ENCODE peak calls at places on chromosomes 4 and X, in ten cellular contexts. H is osteocyte; I is mucosa of gallbladder; V is fibroblast of lung; X is stimulated activated CD8-positive, alpha-beta memory T cell treated with anti-CD3 and anti-CD28 coated beads, Interleukin-7, amount 100 ng/mL, for 1 hour; S is RPMI7951; G is amniotic stem cell; C is HCEC 1CT; Y is DMS53; A is H1. K is an unnamed sample.

GRCh38 chrX:21524008-21524407 is 134.1 kb downstream of the KLHL34 start:
- DNase-seq in H (no peak), I (no peak), V (no peak), X (no peak), S (no peak), G (no peak), C (peak; percentile 45), Y (no peak), A (no peak), K (no peak)

GRCh38 chr4:123939621-123940020 is 543.0 kb downstream of the SPRY1 start:
- DNase-seq in H (no peak), I (no peak), V (peak; percentile 91), X (no peak), S (peak; percentile 82), G (peak; percentile 6), C (peak; percentile 74), Y (peak; percentile 55), A (no peak), K (no peak)

GRCh38 chr4:145820407-145820806 is 118.2 kb downstream of the ZNF827 start:
- DNase-seq in H (no peak), I (no peak), V (peak; percentile 27), X (no peak), S (no peak), G (no peak), C (no peak), Y (no peak), A (no peak), K (no peak)

GRCh38 chrX:44675364-44676024 is 132.8 kb upstream of the FUNDC1 start:
- DNase-seq in H (no peak), I (peak; percentile 23), V (peak; percentile 96), X (no peak), S (peak; percentile 85), G (peak; percentile 53), C (peak; percentile 54), Y (peak; percentile 82), A (no peak), K (peak; percentile 53)

GRCh38 chrX:125340508-125340907 is 20.8 kb downstream of the TEX13C start:
- DNase-seq in H (no peak), I (no peak), V (no peak), X (no peak), S (no peak), G (no peak), C (no peak), Y (no peak), A (no peak), K (no peak)

GRCh38 chrX:13452283-13452682 is 117.1 kb upstream of the EGFL6 start:
- DNase-seq in H (no peak), I (no peak), V (no peak), X (no peak), S (no peak), G (no peak), C (no peak), Y (no peak), A (no peak), K (no peak)

GRCh38 chr4:184815046-184815877 is 10.5 kb downstream of the ACSL1 start:
- DNase-seq in H (no peak), I (peak; percentile 88), V (peak; percentile 81), X (no peak), S (peak; percentile 45), G (peak; percentile 9), C (no peak), Y (peak; percentile 84), A (no peak), K (no peak)

GRCh38 chr4:158168606-158169005 is 4.2 kb downstream of the GASK1B start:
- DNase-seq in H (no peak), I (no peak), V (no peak), X (no peak), S (no peak), G (no peak), C (no peak), Y (no peak), A (no peak), K (no peak)

GRCh38 chr4:182067828-182068227 is 175.4 kb upstream of the TENM3 start:
- DNase-seq in H (no peak), I (no peak), V (no peak), X (no peak), S (no peak), G (no peak), C (no peak), Y (no peak), A (no peak), K (no peak)

GRCh38 chrX:139738581-139738980 is 30.6 kb upstream of the MCF2 start:
- DNase-seq in H (no peak), I (no peak), V (peak; percentile 53), X (no peak), S (peak; percentile 16), G (no peak), C (peak; percentile 45), Y (peak; percentile 96), A (no peak), K (no peak)

GRCh38 chr4:166252487-166253402 is 379.7 kb downstream of the TLL1 start:
- DNase-seq in H (no peak), I (no peak), V (peak; percentile 13), X (no peak), S (peak; percentile 56), G (no peak), C (peak; percentile 7), Y (peak; percentile 68), A (no peak), K (no peak)

GRCh38 chrX:27446423-27446822 is 16.7 kb downstream of the PPP4R3C start:
- DNase-seq in H (no peak), I (no peak), V (no peak), X (no peak), S (no peak), G (no peak), C (no peak), Y (no peak), A (no peak), K (no peak)

GRCh38 chr4:84515075-84515474 is 16.0 kb upstream of the NKX6-1 start:
- DNase-seq in H (no peak), I (no peak), V (no peak), X (no peak), S (no peak), G (no peak), C (no peak), Y (no peak), A (no peak), K (no peak)

GRCh38 chr4:6527683-6528595 is 47.0 kb upstream of the MAN2B2 start:
- DNase-seq in H (no peak), I (no peak), V (no peak), X (no peak), S (no peak), G (no peak), C (no peak), Y (no peak), A (no peak), K (no peak)

GRCh38 chrX:3181846-3182245 is 140.6 kb downstream of the ARSF start:
- DNase-seq in H (peak; percentile 10), I (no peak), V (peak; percentile 74), X (no peak), S (peak; percentile 65), G (no peak), C (no peak), Y (no peak), A (no peak), K (no peak)

GRCh38 chrX:117538441-117539418 is 577.9 kb downstream of the KLHL13 start:
- DNase-seq in H (no peak), I (peak; percentile 72), V (no peak), X (no peak), S (no peak), G (no peak), C (no peak), Y (no peak), A (no peak), K (no peak)

GRCh38 chr4:41176357-41176756 is 38.0 kb downstream of the APBB2 start:
- DNase-seq in H (no peak), I (no peak), V (peak; percentile 84), X (no peak), S (peak; percentile 36), G (peak; percentile 45), C (peak; percentile 69), Y (no peak), A (no peak), K (no peak)

GRCh38 chr4:88215351-88215750 is 56.9 kb upstream of the ABCG2 start:
- DNase-seq in H (no peak), I (no peak), V (no peak), X (no peak), S (no peak), G (no peak), C (peak; percentile 11), Y (no peak), A (no peak), K (no peak)

GRCh38 chrX:9662148-9662547 is 103.5 kb downstream of the GPR143 start:
- DNase-seq in H (no peak), I (no peak), V (peak; percentile 79), X (no peak), S (peak; percentile 93), G (peak; percentile 12), C (peak; percentile 38), Y (no peak), A (no peak), K (no peak)

GRCh38 chr4:1154523-1155182 is 17.7 kb downstream of the SPON2 start:
- DNase-seq in H (no peak), I (no peak), V (peak; percentile 49), X (no peak), S (peak; percentile 24), G (no peak), C (no peak), Y (peak; percentile 67), A (no peak), K (no peak)

GRCh38 chr4:186633844-186634243 is 78.5 kb upstream of the MTNR1A start:
- DNase-seq in H (no peak), I (no peak), V (no peak), X (no peak), S (no peak), G (no peak), C (no peak), Y (no peak), A (no peak), K (no peak)

GRCh38 chr4:154686838-154687237 is 57.0 kb upstream of the LRAT start:
- DNase-seq in H (no peak), I (no peak), V (peak; percentile 1), X (no peak), S (no peak), G (no peak), C (peak; percentile 19), Y (peak; percentile 18), A (no peak), K (no peak)

GRCh38 chr4:6955261-6955911 is 45.8 kb downstream of the TBC1D14 start:
- DNase-seq in H (no peak), I (no peak), V (no peak), X (no peak), S (no peak), G (no peak), C (no peak), Y (peak; percentile 39), A (no peak), K (no peak)

GRCh38 chr4:153541426-153542096 is 75.4 kb downstream of the TMEM131L start:
- DNase-seq in H (no peak), I (no peak), V (peak; percentile 97), X (no peak), S (peak; percentile 96), G (peak; percentile 44), C (peak; percentile 85), Y (no peak), A (no peak), K (no peak)

GRCh38 chr4:120921456-120922389 is 803 bp downstream of the PRDM5 start:
- DNase-seq in H (peak; percentile 88), I (peak; percentile 52), V (peak; percentile 80), X (peak; percentile 10), S (peak; percentile 78), G (peak; percentile 36), C (peak; percentile 64), Y (peak; percentile 73), A (no peak), K (peak; percentile 57)

GRCh38 chr4:145808848-145809512 is 129.0 kb downstream of the C4orf51 start:
- DNase-seq in H (no peak), I (no peak), V (no peak), X (no peak), S (no peak), G (no peak), C (no peak), Y (no peak), A (no peak), K (no peak)

K was measured in T1000.